ENCODE peak calls at places on chromosomes 16 and 17, in nine cellular contexts. C is tibial nerve, A is ovary, K is endothelial cell of umbilical vein, G is adrenal gland, P is gastrocnemius medialis, R is prostate gland, S is GM12878, J is breast epithelium. N is an unnamed sample.

GRCh38 chr16:33877-34707 is 19.3 kb downstream of the POLR3K start:
- DNase-seq in C (no peak), G (no peak), J (no peak), S (no peak), A (no peak), P (no peak), K (no peak), R (no peak), N (no peak)

GRCh38 chr17:40825596-40825995 is 3.2 kb upstream of the KRT10 start:
- DNase-seq in A (no peak), G (no peak), R (no peak), J (no peak), K (no peak), P (no peak), S (no peak), C (no peak), N (no peak)

GRCh38 chr17:7873051-7873450 is 15.2 kb downstream of the CYB5D1 start:
- DNase-seq in C (no peak), A (no peak), G (no peak), J (peak; percentile 6), R (no peak), K (no peak), S (no peak), P (no peak), N (no peak)

GRCh38 chr17:82160081-82160480 is 52.6 kb downstream of the CCDC57 start:
- DNase-seq in R (peak; percentile 58), P (no peak), A (no peak), C (no peak), G (no peak), J (no peak), S (no peak), K (peak; percentile 52), N (no peak)

GRCh38 chr17:30372755-30373154 is 6.0 kb upstream of the CPD start:
- DNase-seq in S (no peak), A (no peak), G (no peak), J (no peak), C (no peak), K (no peak), R (no peak), P (no peak), N (no peak)

GRCh38 chr17:80145076-80146075 is 1.6 kb downstream of the EIF4A3 start:
- DNase-seq in G (no peak), S (no peak), R (no peak), A (no peak), J (no peak), C (no peak), K (peak; percentile 25), P (no peak), N (no peak)

GRCh38 chr16:79037429-79038373 is 562.8 kb downstream of the MAF start:
- DNase-seq in A (no peak), P (no peak), J (no peak), S (no peak), C (no peak), G (no peak), R (no peak), K (no peak), N (peak; percentile 6)

GRCh38 chr17:20961551-20961950 is 81.3 kb downstream of the USP22 start:
- DNase-seq in K (no peak), C (no peak), R (no peak), J (no peak), G (no peak), A (no peak), S (no peak), P (no peak), N (no peak)

GRCh38 chr16:88657371-88657770 is 5.5 kb downstream of the MVD start:
- DNase-seq in C (no peak), K (no peak), P (no peak), S (no peak), G (no peak), R (no peak), A (no peak), J (no peak), N (no peak)

GRCh38 chr16:7397901-7398300 is 65.3 kb downstream of the RBFOX1 start:
- DNase-seq in K (no peak), S (no peak), G (no peak), A (no peak), J (no peak), P (no peak), R (no peak), C (no peak), N (no peak)

GRCh38 chr17:10171581-10171981 is 26.8 kb downstream of the GAS7 start:
- DNase-seq in A (no peak), G (no peak), R (no peak), K (no peak), C (no peak), S (no peak), P (no peak), J (no peak), N (no peak)

DNA sequence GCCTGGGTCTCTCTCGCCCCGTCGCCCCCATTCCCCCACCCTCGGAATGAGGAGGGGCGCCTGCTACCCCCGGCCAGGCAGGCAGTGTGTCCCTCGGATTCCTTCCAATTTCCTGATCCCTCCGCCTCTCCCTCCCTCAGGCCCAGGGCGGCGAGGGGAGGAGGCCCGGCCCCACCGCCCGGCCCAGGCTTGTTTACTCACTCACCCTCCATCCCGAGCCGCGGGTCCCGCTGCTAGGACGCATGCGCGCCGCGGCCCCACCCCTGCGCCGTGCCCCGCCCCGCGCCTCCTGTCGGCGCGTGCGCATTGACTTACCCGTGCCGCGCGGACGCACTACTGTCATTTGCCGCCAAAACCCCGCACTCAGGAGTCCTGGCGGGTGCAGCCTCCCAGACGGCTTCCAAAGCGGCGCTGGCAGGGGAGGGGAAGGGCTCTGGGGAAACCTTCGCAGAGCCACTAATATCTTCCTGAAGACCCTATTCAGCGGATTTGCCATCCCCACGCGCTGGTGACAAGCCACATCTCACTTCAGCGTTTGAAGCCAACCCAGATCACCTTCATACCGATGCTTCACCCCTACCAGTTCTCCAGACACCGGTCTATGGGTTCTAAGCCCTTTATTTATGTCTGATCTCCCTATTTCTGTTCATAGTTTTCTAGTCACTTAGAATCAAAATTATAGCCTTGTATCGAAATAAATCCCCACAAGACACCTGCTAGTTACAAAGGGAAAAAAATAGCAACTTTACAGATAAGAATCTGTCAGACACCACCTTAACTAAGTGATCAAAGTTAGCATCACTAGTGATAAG is at the start of gene EZH1:
- DNase-seq in P (peak; percentile 74), S (peak; percentile 70), G (peak; percentile 91), R (peak; percentile 87), C (peak; percentile 80), A (peak; percentile 95), K (peak; percentile 96), J (peak; percentile 84), N (peak; percentile 89)
- TF ChIP-seq POLR2A in P (peak; percentile 79), S (peak; percentile 83), G (peak; percentile 86), R (peak; percentile 76), C (peak; percentile 93), A (peak; percentile 63), K (peak; percentile 58), J (peak; percentile 86), N (peak; percentile 85)

GRCh38 chr17:42997984-42998938 is at the start of gene RPL27:
- DNase-seq in A (peak; percentile 98), C (peak; percentile 97), S (peak; percentile 100), G (peak; percentile 99), K (peak; percentile 100), P (peak; percentile 98), J (peak; percentile 99), R (peak; percentile 99), N (peak; percentile 99)

GRCh38 chr17:42999003-42999525 is 845 bp downstream of the RPL27 start:
- DNase-seq in P (no peak), G (no peak), J (no peak), C (no peak), S (no peak), K (no peak), A (no peak), R (no peak), N (no peak)

GRCh38 chr17:43006639-43007551 is at the start of gene IFI35:
- DNase-seq in R (peak; percentile 85), K (peak; percentile 90), J (peak; percentile 73), G (peak; percentile 89), A (peak; percentile 90), P (peak; percentile 66), S (peak; percentile 69), C (peak; percentile 80), N (peak; percentile 87)

DNA sequence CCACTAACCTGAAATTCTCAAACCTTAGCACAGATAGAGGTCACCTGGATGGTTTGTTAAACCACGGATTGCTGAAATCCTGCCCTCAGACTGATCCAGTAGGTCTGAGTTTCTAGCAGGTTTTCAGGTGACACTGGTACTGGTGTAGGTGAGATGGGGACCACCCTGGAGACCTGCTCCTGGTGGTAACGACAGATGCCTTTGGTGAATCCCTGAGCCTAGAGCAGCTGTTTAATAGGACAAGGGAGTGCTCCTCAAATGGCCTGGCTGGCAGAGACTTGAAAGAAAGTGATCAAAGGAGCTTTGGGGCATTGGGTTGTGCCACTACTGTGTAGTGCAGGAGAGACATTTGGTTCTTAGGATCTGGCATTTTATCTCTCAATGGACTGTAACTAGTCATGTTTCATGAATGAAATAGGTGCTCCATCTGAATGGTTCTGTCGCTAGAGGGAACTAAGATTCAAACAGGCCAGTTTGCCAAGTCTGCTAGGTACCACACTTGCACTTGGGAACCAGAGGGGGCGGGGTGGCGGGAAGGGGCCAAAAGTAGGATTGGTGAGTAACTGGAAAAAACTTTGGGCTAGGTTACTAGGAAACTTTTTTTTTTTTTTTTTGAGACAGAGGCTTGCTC is 2.9 kb upstream of the IFI35 start:
- DNase-seq in R (no peak), K (no peak), C (no peak), J (no peak), P (no peak), S (no peak), A (no peak), G (peak; percentile 80), N (no peak)
- TF ChIP-seq POLR2A in R (no peak), K (no peak), C (no peak), J (no peak), P (no peak), S (no peak), A (no peak), G (no peak), N (no peak)

GRCh38 chr17:76500074-76500744 is 1.0 kb downstream of the RHBDF2 start:
- DNase-seq in J (no peak), S (no peak), K (no peak), R (no peak), C (no peak), P (no peak), A (no peak), G (no peak), N (peak; percentile 28)

GRCh38 chr17:76500745-76501017 is 542 bp downstream of the RHBDF2 start:
- DNase-seq in S (no peak), C (no peak), G (no peak), A (no peak), P (no peak), R (no peak), J (no peak), K (no peak), N (no peak)

GRCh38 chr17:76501827-76502307 is 644 bp upstream of the RHBDF2 start:
- DNase-seq in K (no peak), A (peak; percentile 72), P (no peak), J (no peak), R (no peak), G (no peak), S (no peak), C (no peak), N (peak; percentile 33)

GRCh38 chr17:76502326-76503211 is 1.3 kb upstream of the RHBDF2 start:
- DNase-seq in C (no peak), R (no peak), S (no peak), K (no peak), J (no peak), P (no peak), A (no peak), G (no peak), N (no peak)

GRCh38 chr17:76501018-76501826 is at the start of gene RHBDF2:
- DNase-seq in P (peak; percentile 80), K (peak; percentile 76), C (peak; percentile 77), A (peak; percentile 96), S (peak; percentile 62), G (peak; percentile 94), R (peak; percentile 90), J (peak; percentile 87), N (peak; percentile 89)
- TF ChIP-seq POLR2A in P (peak; percentile 93), K (peak; percentile 83), C (peak; percentile 84), A (no peak), S (peak; percentile 85), G (peak; percentile 85), R (peak; percentile 95), J (no peak), N (peak; percentile 90)

GRCh38 chr16:29995330-29995910 is at the start of gene HIRIP3:
- DNase-seq in A (peak; percentile 93), C (peak; percentile 68), R (peak; percentile 75), J (peak; percentile 81), S (peak; percentile 35), P (peak; percentile 69), K (peak; percentile 73), G (peak; percentile 91), N (peak; percentile 89)
- TF ChIP-seq POLR2A in A (peak; percentile 43), C (no peak), R (no peak), J (no peak), S (peak; percentile 66), P (no peak), K (peak; percentile 80), G (no peak), N (peak; percentile 65)